ENCODE peak calls at places on chromosomes 6 and 20, in eight cellular contexts. One of them, this sample, is unnamed.

GRCh38 chr6:86723729-86724128 is 213.6 kb upstream of the HTR1E start:
- DNase-seq in GM23248: no peak
- DNase-seq in Calu3: peak
- DNase-seq in spleen: no peak
- DNase-seq in stimulated activated CD8-positive, alpha-beta memory T cell treated with anti-CD3 and anti-CD28 coated beads, Interleukin-15, amount 100 ng/mL, for 24 hours: no peak
- DNase-seq in EH: no peak
- DNase-seq in GM20000: no peak
- DNase-seq in GM06990: no peak
- DNase-seq in this sample: no peak

GRCh38 chr6:168968228-168968627 is 285.4 kb downstream of the THBS2 start:
- DNase-seq in Calu3: peak
- DNase-seq in spleen: no peak
- DNase-seq in GM06990: no peak
- DNase-seq in EH: peak
- DNase-seq in GM20000: no peak
- DNase-seq in GM23248: peak
- DNase-seq in stimulated activated CD8-positive, alpha-beta memory T cell treated with anti-CD3 and anti-CD28 coated beads, Interleukin-15, amount 100 ng/mL, for 24 hours: no peak
- DNase-seq in this sample: peak

GRCh38 chr6:72905705-72906478 is 284.0 kb downstream of the KCNQ5 start:
- DNase-seq in GM23248: no peak
- DNase-seq in EH: no peak
- DNase-seq in GM06990: no peak
- DNase-seq in spleen: no peak
- DNase-seq in GM20000: no peak
- DNase-seq in Calu3: no peak
- DNase-seq in stimulated activated CD8-positive, alpha-beta memory T cell treated with anti-CD3 and anti-CD28 coated beads, Interleukin-15, amount 100 ng/mL, for 24 hours: no peak
- DNase-seq in this sample: peak

GRCh38 chr6:168514216-168514615 is 73.2 kb downstream of the SMOC2 start:
- DNase-seq in stimulated activated CD8-positive, alpha-beta memory T cell treated with anti-CD3 and anti-CD28 coated beads, Interleukin-15, amount 100 ng/mL, for 24 hours: no peak
- DNase-seq in GM20000: no peak
- DNase-seq in spleen: no peak
- DNase-seq in GM06990: no peak
- DNase-seq in Calu3: peak
- DNase-seq in GM23248: no peak
- DNase-seq in EH: no peak
- DNase-seq in this sample: peak

GRCh38 chr6:111844921-111845320 is 28.3 kb downstream of the FYN start:
- DNase-seq in Calu3: peak
- DNase-seq in GM06990: peak
- DNase-seq in stimulated activated CD8-positive, alpha-beta memory T cell treated with anti-CD3 and anti-CD28 coated beads, Interleukin-15, amount 100 ng/mL, for 24 hours: no peak
- DNase-seq in spleen: peak
- DNase-seq in GM20000: no peak
- DNase-seq in EH: peak
- DNase-seq in GM23248: no peak
- DNase-seq in this sample: no peak

GRCh38 chr6:120262354-120262753 is 912.8 kb upstream of the MAN1A1 start:
- DNase-seq in GM06990: no peak
- DNase-seq in GM23248: no peak
- DNase-seq in Calu3: no peak
- DNase-seq in stimulated activated CD8-positive, alpha-beta memory T cell treated with anti-CD3 and anti-CD28 coated beads, Interleukin-15, amount 100 ng/mL, for 24 hours: no peak
- DNase-seq in EH: no peak
- DNase-seq in GM20000: no peak
- DNase-seq in spleen: no peak
- DNase-seq in this sample: no peak

GRCh38 chr6:110897433-110897832 is 22.8 kb downstream of the AMD1 start:
- DNase-seq in EH: no peak
- DNase-seq in stimulated activated CD8-positive, alpha-beta memory T cell treated with anti-CD3 and anti-CD28 coated beads, Interleukin-15, amount 100 ng/mL, for 24 hours: no peak
- DNase-seq in GM23248: no peak
- DNase-seq in GM20000: no peak
- DNase-seq in GM06990: no peak
- DNase-seq in spleen: no peak
- DNase-seq in Calu3: no peak
- DNase-seq in this sample: no peak

GRCh38 chr20:42996141-42996540 is 193.6 kb downstream of the PTPRT start:
- DNase-seq in EH: no peak
- DNase-seq in GM23248: no peak
- DNase-seq in Calu3: no peak
- DNase-seq in GM20000: no peak
- DNase-seq in stimulated activated CD8-positive, alpha-beta memory T cell treated with anti-CD3 and anti-CD28 coated beads, Interleukin-15, amount 100 ng/mL, for 24 hours: no peak
- DNase-seq in GM06990: no peak
- DNase-seq in spleen: no peak
- DNase-seq in this sample: no peak

GRCh38 chr6:46850781-46851180 is 57.6 kb downstream of the MEP1A start:
- DNase-seq in spleen: no peak
- DNase-seq in GM23248: no peak
- DNase-seq in GM20000: no peak
- DNase-seq in EH: peak
- DNase-seq in stimulated activated CD8-positive, alpha-beta memory T cell treated with anti-CD3 and anti-CD28 coated beads, Interleukin-15, amount 100 ng/mL, for 24 hours: no peak
- DNase-seq in GM06990: no peak
- DNase-seq in Calu3: no peak
- DNase-seq in this sample: no peak

GRCh38 chr20:46621492-46621891 is 29.8 kb downstream of the SLC13A3 start:
- DNase-seq in spleen: no peak
- DNase-seq in GM06990: no peak
- DNase-seq in stimulated activated CD8-positive, alpha-beta memory T cell treated with anti-CD3 and anti-CD28 coated beads, Interleukin-15, amount 100 ng/mL, for 24 hours: no peak
- DNase-seq in Calu3: no peak
- DNase-seq in GM23248: peak
- DNase-seq in EH: peak
- DNase-seq in GM20000: no peak
- DNase-seq in this sample: no peak

GRCh38 chr20:32842688-32843524 is 15.8 kb upstream of the EFCAB8 start:
- DNase-seq in GM20000: no peak
- DNase-seq in EH: no peak
- DNase-seq in Calu3: no peak
- DNase-seq in stimulated activated CD8-positive, alpha-beta memory T cell treated with anti-CD3 and anti-CD28 coated beads, Interleukin-15, amount 100 ng/mL, for 24 hours: no peak
- DNase-seq in spleen: no peak
- DNase-seq in GM06990: no peak
- DNase-seq in GM23248: no peak
- DNase-seq in this sample: no peak

GRCh38 chr6:169428532-169428931 is 174.9 kb upstream of the THBS2 start:
- DNase-seq in stimulated activated CD8-positive, alpha-beta memory T cell treated with anti-CD3 and anti-CD28 coated beads, Interleukin-15, amount 100 ng/mL, for 24 hours: no peak
- DNase-seq in Calu3: no peak
- DNase-seq in spleen: no peak
- DNase-seq in GM20000: no peak
- DNase-seq in EH: no peak
- DNase-seq in GM06990: no peak
- DNase-seq in GM23248: peak
- DNase-seq in this sample: no peak

GRCh38 chr20:4855555-4855954 is 133.8 kb downstream of the PRND start:
- DNase-seq in spleen: no peak
- DNase-seq in Calu3: no peak
- DNase-seq in stimulated activated CD8-positive, alpha-beta memory T cell treated with anti-CD3 and anti-CD28 coated beads, Interleukin-15, amount 100 ng/mL, for 24 hours: no peak
- DNase-seq in GM20000: no peak
- DNase-seq in GM23248: no peak
- DNase-seq in GM06990: no peak
- DNase-seq in EH: no peak
- DNase-seq in this sample: peak

GRCh38 chr6:28488916-28489365 is 26.7 kb downstream of the GPX6 start:
- DNase-seq in stimulated activated CD8-positive, alpha-beta memory T cell treated with anti-CD3 and anti-CD28 coated beads, Interleukin-15, amount 100 ng/mL, for 24 hours: no peak
- DNase-seq in EH: peak
- DNase-seq in Calu3: no peak
- DNase-seq in GM06990: peak
- DNase-seq in spleen: no peak
- DNase-seq in GM20000: no peak
- DNase-seq in GM23248: peak
- DNase-seq in this sample: no peak

GRCh38 chr20:38602185-38602581 is 574 bp downstream of the ARHGAP40 start:
- DNase-seq in GM20000: no peak
- DNase-seq in GM23248: no peak
- DNase-seq in EH: no peak
- DNase-seq in spleen: no peak
- DNase-seq in stimulated activated CD8-positive, alpha-beta memory T cell treated with anti-CD3 and anti-CD28 coated beads, Interleukin-15, amount 100 ng/mL, for 24 hours: no peak
- DNase-seq in GM06990: no peak
- DNase-seq in Calu3: peak
- DNase-seq in this sample: no peak